ENCODE peak calls at places on chromosomes 11 and 22, in six cellular contexts. One of them, this sample, is unnamed.
A peak's percentile ranks its signal among the peaks of the same experiment; 100 is the strongest.

GRCh38 chr22:19652316-19652715 is 62.0 kb upstream of the SEPTIN5 start:
- DNase-seq in tibial nerve: no peak
- DNase-seq in AG09309: no peak
- DNase-seq in astrocyte of the spinal cord: no peak
- DNase-seq in vagina: no peak
- DNase-seq in PC-3: no peak
- DNase-seq in this sample: no peak

GRCh38 chr11:17597770-17598169 is 50.7 kb downstream of the OTOG start:
- DNase-seq in astrocyte of the spinal cord: no peak
- DNase-seq in AG09309: no peak
- DNase-seq in tibial nerve: no peak
- DNase-seq in vagina: peak; percentile 79
- DNase-seq in PC-3: no peak
- DNase-seq in this sample: no peak

GRCh38 chr11:1546536-1547466 is 25.3 kb downstream of the DUSP8 start:
- DNase-seq in AG09309: no peak
- DNase-seq in vagina: no peak
- DNase-seq in astrocyte of the spinal cord: no peak
- DNase-seq in PC-3: peak; percentile 60
- DNase-seq in tibial nerve: no peak
- DNase-seq in this sample: peak; percentile 55

GRCh38 chr11:7672960-7673723 is at the start of gene CYB5R2:
- DNase-seq in vagina: no peak
- DNase-seq in astrocyte of the spinal cord: no peak
- DNase-seq in AG09309: no peak
- DNase-seq in tibial nerve: peak; percentile 57
- DNase-seq in PC-3: no peak
- DNase-seq in this sample: peak; percentile 82

GRCh38 chr22:49329636-49330035 is 498.0 kb downstream of the BRD1 start:
- DNase-seq in AG09309: no peak
- DNase-seq in PC-3: no peak
- DNase-seq in vagina: no peak
- DNase-seq in tibial nerve: no peak
- DNase-seq in astrocyte of the spinal cord: no peak
- DNase-seq in this sample: peak; percentile 20

GRCh38 chr11:65927904-65928397 is 8.7 kb downstream of the DRAP1 start:
- DNase-seq in AG09309: no peak
- DNase-seq in tibial nerve: no peak
- DNase-seq in PC-3: no peak
- DNase-seq in astrocyte of the spinal cord: no peak
- DNase-seq in vagina: no peak
- DNase-seq in this sample: no peak

GRCh38 chr11:789951-790350 is at the start of gene CEND1:
- DNase-seq in AG09309: no peak
- DNase-seq in vagina: no peak
- DNase-seq in tibial nerve: no peak
- DNase-seq in astrocyte of the spinal cord: peak; percentile 38
- DNase-seq in PC-3: no peak
- DNase-seq in this sample: peak; percentile 62

GRCh38 chr22:19377565-19378361 is 53.8 kb downstream of the HIRA start:
- DNase-seq in astrocyte of the spinal cord: no peak
- DNase-seq in vagina: no peak
- DNase-seq in AG09309: no peak
- DNase-seq in PC-3: no peak
- DNase-seq in tibial nerve: no peak
- DNase-seq in this sample: no peak

GRCh38 chr11:17976651-17977050 is 36.2 kb downstream of the SERGEF start:
- DNase-seq in PC-3: no peak
- DNase-seq in astrocyte of the spinal cord: no peak
- DNase-seq in tibial nerve: no peak
- DNase-seq in AG09309: no peak
- DNase-seq in vagina: no peak
- DNase-seq in this sample: no peak

GRCh38 chr11:44950036-44950624 is 553 bp downstream of the TP53I11 start:
- DNase-seq in PC-3: no peak
- DNase-seq in tibial nerve: peak; percentile 31
- DNase-seq in AG09309: no peak
- DNase-seq in vagina: no peak
- DNase-seq in astrocyte of the spinal cord: no peak
- DNase-seq in this sample: peak; percentile 48

GRCh38 chr22:49299821-49300231 is 527.8 kb downstream of the BRD1 start:
- DNase-seq in vagina: peak; percentile 58
- DNase-seq in PC-3: no peak
- DNase-seq in AG09309: no peak
- DNase-seq in tibial nerve: no peak
- DNase-seq in astrocyte of the spinal cord: no peak
- DNase-seq in this sample: no peak

GRCh38 chr11:44257338-44258189 is 52.4 kb downstream of the ALX4 start:
- DNase-seq in PC-3: no peak
- DNase-seq in astrocyte of the spinal cord: peak; percentile 23
- DNase-seq in vagina: peak; percentile 60
- DNase-seq in AG09309: no peak
- DNase-seq in tibial nerve: no peak
- DNase-seq in this sample: no peak

GRCh38 chr11:2813141-2813908 is 72.2 kb downstream of the CDKN1C start:
- DNase-seq in astrocyte of the spinal cord: peak; percentile 78
- DNase-seq in AG09309: no peak
- DNase-seq in PC-3: no peak
- DNase-seq in vagina: no peak
- DNase-seq in tibial nerve: no peak
- DNase-seq in this sample: peak; percentile 13

GRCh38 chr22:29840498-29840897 is 2.4 kb upstream of the ASCC2 start:
- DNase-seq in vagina: no peak
- DNase-seq in tibial nerve: no peak
- DNase-seq in astrocyte of the spinal cord: no peak
- DNase-seq in PC-3: no peak
- DNase-seq in AG09309: no peak
- DNase-seq in this sample: no peak

GRCh38 chr11:62984451-62984991 is at the start of gene SLC22A6:
- DNase-seq in vagina: no peak
- DNase-seq in PC-3: no peak
- DNase-seq in tibial nerve: no peak
- DNase-seq in astrocyte of the spinal cord: no peak
- DNase-seq in AG09309: no peak
- DNase-seq in this sample: no peak

GRCh38 chr22:17990167-17990566 is 34.2 kb downstream of the MICAL3 start:
- DNase-seq in AG09309: no peak
- DNase-seq in vagina: no peak
- DNase-seq in tibial nerve: no peak
- DNase-seq in astrocyte of the spinal cord: no peak
- DNase-seq in PC-3: no peak
- DNase-seq in this sample: no peak

GRCh38 chr11:121930004-121930965 is 185.7 kb downstream of the BLID start:
- DNase-seq in PC-3: no peak
- DNase-seq in AG09309: no peak
- DNase-seq in tibial nerve: no peak
- DNase-seq in vagina: no peak
- DNase-seq in astrocyte of the spinal cord: peak; percentile 23
- DNase-seq in this sample: no peak

GRCh38 chr11:104619751-104620150 is 278.5 kb downstream of the CASP12 start:
- DNase-seq in vagina: no peak
- DNase-seq in PC-3: no peak
- DNase-seq in tibial nerve: no peak
- DNase-seq in astrocyte of the spinal cord: no peak
- DNase-seq in AG09309: no peak
- DNase-seq in this sample: no peak

GRCh38 chr22:17945851-17946690 is 78.3 kb downstream of the MICAL3 start:
- DNase-seq in PC-3: no peak
- DNase-seq in astrocyte of the spinal cord: no peak
- DNase-seq in tibial nerve: no peak
- DNase-seq in vagina: no peak
- DNase-seq in AG09309: no peak
- DNase-seq in this sample: no peak

GRCh38 chr11:8252946-8253345 is 10.7 kb downstream of the LMO1 start:
- DNase-seq in vagina: no peak
- DNase-seq in astrocyte of the spinal cord: no peak
- DNase-seq in tibial nerve: no peak
- DNase-seq in PC-3: no peak
- DNase-seq in AG09309: no peak
- DNase-seq in this sample: no peak

GRCh38 chr11:110251837-110252236 is 44.6 kb downstream of the RDX start:
- DNase-seq in AG09309: peak; percentile 21
- DNase-seq in astrocyte of the spinal cord: peak; percentile 76
- DNase-seq in PC-3: peak; percentile 99
- DNase-seq in vagina: no peak
- DNase-seq in tibial nerve: no peak
- DNase-seq in this sample: no peak

DNA sequence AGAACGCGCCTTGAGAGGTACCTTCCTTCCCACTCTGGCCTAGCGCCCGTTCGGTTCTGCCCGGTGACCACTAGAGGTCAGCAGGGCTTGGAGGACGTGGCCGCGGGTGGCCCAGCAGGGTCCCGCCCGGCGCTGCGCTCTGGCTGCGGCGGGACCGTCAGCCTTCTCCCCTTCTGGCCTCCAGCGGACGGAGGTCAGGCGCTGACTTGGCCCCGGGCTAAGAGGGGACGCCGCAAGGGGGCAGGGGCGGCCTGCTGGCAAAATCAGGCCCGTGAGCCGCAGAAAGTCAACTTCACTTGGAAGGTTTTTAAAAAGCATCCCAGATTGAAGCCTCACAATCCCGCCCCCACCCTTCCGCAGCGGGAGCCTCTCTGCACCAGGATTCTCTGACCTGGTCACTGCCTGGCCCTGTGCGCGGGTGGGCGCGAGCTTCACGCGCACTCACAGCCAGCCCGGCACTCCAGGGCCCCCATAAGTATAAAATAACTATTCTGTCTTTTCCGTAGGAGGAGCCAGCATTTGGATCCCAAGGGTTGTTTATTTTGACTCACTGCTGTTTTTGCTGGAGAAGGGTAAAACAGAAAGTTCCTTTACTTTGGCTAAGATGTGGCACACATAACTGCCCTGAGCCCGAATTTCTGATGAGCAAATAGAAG is 23.2 kb upstream of the ZBTB16 start:
- DNase-seq in astrocyte of the spinal cord: peak; percentile 69
- DNase-seq in vagina: no peak
- DNase-seq in tibial nerve: peak; percentile 73
- DNase-seq in AG09309: no peak
- DNase-seq in PC-3: peak; percentile 79
- DNase-seq in this sample: peak; percentile 94
- H3K4me3 ChIP-seq in astrocyte of the spinal cord: peak overlapping the region; percentile 33
- H3K4me3 ChIP-seq in vagina: peak overlapping the region; percentile 43
- H3K4me3 ChIP-seq in tibial nerve: peak overlapping the region; percentile 16
- H3K4me3 ChIP-seq in AG09309: peak overlapping the region; percentile 41
- H3K4me3 ChIP-seq in PC-3: peak overlapping the region; percentile 68
- H3K4me3 ChIP-seq in this sample: peak overlapping the region; percentile 66

GRCh38 chr22:23404689-23405365 is 175.3 kb downstream of the IGLL1 start:
- DNase-seq in vagina: no peak
- DNase-seq in PC-3: peak; percentile 31
- DNase-seq in astrocyte of the spinal cord: peak; percentile 41
- DNase-seq in AG09309: no peak
- DNase-seq in tibial nerve: no peak
- DNase-seq in this sample: no peak

GRCh38 chr22:23402275-23403151 is 177.6 kb downstream of the IGLL1 start:
- DNase-seq in PC-3: peak; percentile 74
- DNase-seq in tibial nerve: no peak
- DNase-seq in AG09309: no peak
- DNase-seq in vagina: no peak
- DNase-seq in astrocyte of the spinal cord: peak; percentile 24
- DNase-seq in this sample: peak; percentile 47

GRCh38 chr22:23403720-23404688 is 176.1 kb downstream of the IGLL1 start:
- DNase-seq in PC-3: no peak
- DNase-seq in vagina: no peak
- DNase-seq in astrocyte of the spinal cord: no peak
- DNase-seq in tibial nerve: no peak
- DNase-seq in AG09309: no peak
- DNase-seq in this sample: no peak

GRCh38 chr22:23401910-23402274 is 178.2 kb downstream of the IGLL1 start:
- DNase-seq in astrocyte of the spinal cord: no peak
- DNase-seq in AG09309: no peak
- DNase-seq in tibial nerve: no peak
- DNase-seq in PC-3: no peak
- DNase-seq in vagina: no peak
- DNase-seq in this sample: peak; percentile 52

DNA sequence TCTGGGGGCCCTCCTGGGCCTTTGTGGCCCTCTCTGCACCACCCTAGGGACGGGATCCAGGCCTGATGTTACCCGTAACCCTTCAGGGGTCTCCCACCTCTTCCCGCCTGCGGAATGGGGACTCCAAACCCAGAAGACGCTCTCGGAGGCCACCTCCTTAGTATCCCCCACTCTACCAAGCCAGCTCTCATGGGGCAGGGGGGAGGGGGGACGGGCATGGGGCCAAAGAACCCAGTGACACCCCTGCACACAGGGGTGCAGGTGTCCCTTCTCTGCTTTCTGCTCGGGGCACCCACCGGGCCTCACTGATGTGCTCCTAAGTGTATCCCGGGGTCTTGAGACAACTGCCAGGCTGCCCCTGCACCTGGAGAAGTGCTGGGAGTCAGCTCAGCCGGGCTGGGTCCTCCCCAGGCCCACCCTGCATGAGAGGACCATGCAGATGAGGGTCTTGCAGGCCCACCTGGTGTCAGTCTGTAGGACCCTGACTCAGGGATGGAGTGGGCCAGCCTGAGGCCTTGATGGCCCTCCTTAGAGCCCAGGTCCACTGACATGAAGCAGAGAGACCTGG is 176.9 kb downstream of the IGLL1 start:
- DNase-seq in PC-3: no peak
- DNase-seq in tibial nerve: no peak
- DNase-seq in astrocyte of the spinal cord: no peak
- DNase-seq in AG09309: no peak
- DNase-seq in vagina: no peak
- DNase-seq in this sample: peak; percentile 19
- H3K4me3 ChIP-seq in PC-3: peak overlapping the region; percentile 38
- H3K4me3 ChIP-seq in tibial nerve: no peak overlapping the region
- H3K4me3 ChIP-seq in astrocyte of the spinal cord: no peak overlapping the region
- H3K4me3 ChIP-seq in AG09309: no peak overlapping the region
- H3K4me3 ChIP-seq in vagina: no peak overlapping the region
- H3K4me3 ChIP-seq in this sample: no peak overlapping the region

GRCh38 chr11:120167659-120168058 is 29.7 kb upstream of the TRIM29 start:
- DNase-seq in astrocyte of the spinal cord: no peak
- DNase-seq in AG09309: no peak
- DNase-seq in tibial nerve: no peak
- DNase-seq in vagina: peak; percentile 87
- DNase-seq in PC-3: no peak
- DNase-seq in this sample: no peak

GRCh38 chr11:120168108-120168959 is 30.4 kb upstream of the TRIM29 start:
- DNase-seq in vagina: peak; percentile 87
- DNase-seq in tibial nerve: peak; percentile 4
- DNase-seq in astrocyte of the spinal cord: no peak
- DNase-seq in PC-3: no peak
- DNase-seq in AG09309: no peak
- DNase-seq in this sample: no peak

GRCh38 chr11:120170741-120171261 is 32.9 kb upstream of the TRIM29 start:
- DNase-seq in PC-3: no peak
- DNase-seq in AG09309: no peak
- DNase-seq in vagina: peak; percentile 85
- DNase-seq in tibial nerve: peak; percentile 3
- DNase-seq in astrocyte of the spinal cord: no peak
- DNase-seq in this sample: no peak

GRCh38 chr11:120169981-120170698 is 32.2 kb upstream of the TRIM29 start:
- DNase-seq in vagina: no peak
- DNase-seq in tibial nerve: peak; percentile 4
- DNase-seq in PC-3: no peak
- DNase-seq in astrocyte of the spinal cord: no peak
- DNase-seq in AG09309: no peak
- DNase-seq in this sample: no peak

GRCh38 chr11:120168960-120169681 is 31.2 kb upstream of the TRIM29 start:
- DNase-seq in AG09309: no peak
- DNase-seq in vagina: peak; percentile 87
- DNase-seq in tibial nerve: peak; percentile 45
- DNase-seq in astrocyte of the spinal cord: peak; percentile 59
- DNase-seq in PC-3: peak; percentile 77
- DNase-seq in this sample: peak; percentile 81
- H3K4me3 ChIP-seq in AG09309: peak overlapping the region; percentile 49
- H3K4me3 ChIP-seq in vagina: peak overlapping the region; percentile 50
- H3K4me3 ChIP-seq in tibial nerve: peak overlapping the region; percentile 33
- H3K4me3 ChIP-seq in astrocyte of the spinal cord: peak overlapping the region; percentile 42
- H3K4me3 ChIP-seq in PC-3: peak overlapping the region; percentile 65
- H3K4me3 ChIP-seq in this sample: peak overlapping the region; percentile 62

GRCh38 chr11:83115992-83116641 is 40.8 kb upstream of the PCF11 start:
- DNase-seq in astrocyte of the spinal cord: no peak
- DNase-seq in vagina: no peak
- DNase-seq in tibial nerve: no peak
- DNase-seq in PC-3: no peak
- DNase-seq in AG09309: no peak
- DNase-seq in this sample: no peak
- H3K4me3 ChIP-seq in astrocyte of the spinal cord: no peak overlapping the region
- H3K4me3 ChIP-seq in vagina: no peak overlapping the region
- H3K4me3 ChIP-seq in tibial nerve: no peak overlapping the region
- H3K4me3 ChIP-seq in PC-3: no peak overlapping the region
- H3K4me3 ChIP-seq in AG09309: no peak overlapping the region
- H3K4me3 ChIP-seq in this sample: no peak overlapping the region